ENCODE peak calls at places on chromosomes 11 and 22, in four cellular contexts. One of them, this sample, is unnamed.

GRCh38 chr11:9263840-9264380 is 1.2 kb downstream of the DENND5A start:
- DNase-seq in psoas muscle: no peak
- DNase-seq in mucosa of descending colon: no peak
- DNase-seq in stomach: no peak
- DNase-seq in this sample: no peak

GRCh38 chr11:69000391-69000790 is 12.7 kb downstream of the MRGPRF start:
- DNase-seq in psoas muscle: peak; percentile 23
- DNase-seq in mucosa of descending colon: no peak
- DNase-seq in stomach: no peak
- DNase-seq in this sample: no peak

GRCh38 chr11:39220069-39220468 is 2239.4 kb downstream of the LRRC4C start:
- DNase-seq in psoas muscle: no peak
- DNase-seq in mucosa of descending colon: no peak
- DNase-seq in stomach: no peak
- DNase-seq in this sample: no peak

GRCh38 chr11:72573380-72573949 is 100.8 kb downstream of the PDE2A start:
- DNase-seq in psoas muscle: no peak
- DNase-seq in mucosa of descending colon: no peak
- DNase-seq in stomach: no peak
- DNase-seq in this sample: peak; percentile 46

GRCh38 chr11:63683133-63683991 is 2.1 kb downstream of the RTN3 start:
- DNase-seq in psoas muscle: no peak
- DNase-seq in mucosa of descending colon: no peak
- DNase-seq in stomach: no peak
- DNase-seq in this sample: no peak

GRCh38 chr22:43554694-43555365 is 143.0 kb downstream of the MPPED1 start:
- DNase-seq in psoas muscle: no peak
- DNase-seq in mucosa of descending colon: peak; percentile 13
- DNase-seq in stomach: no peak
- DNase-seq in this sample: no peak

GRCh38 chr22:29004647-29005371 is 56.8 kb downstream of the C22orf31 start:
- DNase-seq in psoas muscle: peak; percentile 62
- DNase-seq in mucosa of descending colon: peak; percentile 74
- DNase-seq in stomach: peak; percentile 85
- DNase-seq in this sample: no peak

GRCh38 chr11:131195801-131196517 is 174.5 kb upstream of the NTM start:
- DNase-seq in psoas muscle: peak; percentile 55
- DNase-seq in mucosa of descending colon: no peak
- DNase-seq in stomach: peak; percentile 71
- DNase-seq in this sample: peak; percentile 42

GRCh38 chr22:27493797-27494196 is 307.8 kb downstream of the MN1 start:
- DNase-seq in psoas muscle: no peak
- DNase-seq in mucosa of descending colon: no peak
- DNase-seq in stomach: no peak
- DNase-seq in this sample: no peak

GRCh38 chr11:134752526-134752925 is 340.5 kb upstream of the B3GAT1 start:
- DNase-seq in psoas muscle: no peak
- DNase-seq in mucosa of descending colon: no peak
- DNase-seq in stomach: no peak
- DNase-seq in this sample: no peak

GRCh38 chr11:68750197-68750987 is 928 bp downstream of the TESMIN start:
- DNase-seq in psoas muscle: peak; percentile 57
- DNase-seq in mucosa of descending colon: peak; percentile 71
- DNase-seq in stomach: no peak
- DNase-seq in this sample: peak; percentile 7

GRCh38 chr11:33696931-33697638 is 3.5 kb downstream of the C11orf91 start:
- DNase-seq in psoas muscle: no peak
- DNase-seq in mucosa of descending colon: no peak
- DNase-seq in stomach: no peak
- DNase-seq in this sample: peak; percentile 70

GRCh38 chr11:85663781-85664560 is 958 bp downstream of the CREBZF start:
- DNase-seq in psoas muscle: peak; percentile 90
- DNase-seq in mucosa of descending colon: peak; percentile 92
- DNase-seq in stomach: peak; percentile 88
- DNase-seq in this sample: peak; percentile 66

GRCh38 chr11:86278226-86278625 is 23.8 kb upstream of the HIKESHI start:
- DNase-seq in psoas muscle: no peak
- DNase-seq in mucosa of descending colon: no peak
- DNase-seq in stomach: no peak
- DNase-seq in this sample: peak; percentile 35

GRCh38 chr11:32870676-32871075 is 21.9 kb upstream of the QSER1 start:
- DNase-seq in psoas muscle: no peak
- DNase-seq in mucosa of descending colon: no peak
- DNase-seq in stomach: no peak
- DNase-seq in this sample: peak; percentile 7

GRCh38 chr11:23398052-23398451 is 537.8 kb upstream of the CCDC179 start:
- DNase-seq in psoas muscle: no peak
- DNase-seq in mucosa of descending colon: no peak
- DNase-seq in stomach: no peak
- DNase-seq in this sample: no peak

GRCh38 chr22:37601540-37602442 is 6.8 kb upstream of the GGA1 start:
- DNase-seq in psoas muscle: no peak
- DNase-seq in mucosa of descending colon: no peak
- DNase-seq in stomach: peak; percentile 79
- DNase-seq in this sample: peak; percentile 85

GRCh38 chr22:40966683-40967082 is 15.5 kb downstream of the RBX1 start:
- DNase-seq in psoas muscle: no peak
- DNase-seq in mucosa of descending colon: no peak
- DNase-seq in stomach: no peak
- DNase-seq in this sample: no peak

GRCh38 chr11:57937431-57937830 is 86.2 kb upstream of the OR9Q1 start:
- DNase-seq in psoas muscle: no peak
- DNase-seq in mucosa of descending colon: no peak
- DNase-seq in stomach: no peak
- DNase-seq in this sample: no peak

DNA sequence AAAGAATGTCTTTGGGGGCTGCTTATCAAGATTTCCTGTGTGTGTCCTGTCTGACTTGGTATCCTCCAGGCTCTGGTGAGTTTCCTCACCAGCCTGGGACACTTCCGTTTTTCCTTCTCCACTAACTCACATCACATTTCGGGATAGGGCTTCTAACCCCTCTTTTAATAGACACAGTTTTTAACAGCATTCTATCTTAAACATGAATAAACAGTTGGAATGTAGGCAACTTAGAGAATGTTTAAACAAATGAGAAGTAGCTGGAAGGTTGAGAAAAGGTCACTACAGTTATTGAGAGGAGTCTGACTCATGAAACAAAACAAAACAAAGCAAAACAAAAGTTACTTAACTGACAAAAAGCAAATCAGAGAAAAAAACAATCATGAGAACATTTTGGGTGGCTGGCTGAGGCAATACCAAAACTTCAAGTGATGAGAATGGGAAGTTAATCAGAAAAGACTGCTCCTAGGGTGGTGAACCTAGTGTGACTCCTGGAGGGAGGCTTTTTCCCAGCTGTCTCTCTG is 64.7 kb upstream of the CTSC start:
- DNase-seq in psoas muscle: no peak
- DNase-seq in mucosa of descending colon: no peak
- DNase-seq in stomach: no peak
- DNase-seq in this sample: peak; percentile 88
- H3K4me3 ChIP-seq in psoas muscle: no peak overlapping the region
- H3K4me3 ChIP-seq in mucosa of descending colon: no peak overlapping the region
- H3K4me3 ChIP-seq in stomach: no peak overlapping the region
- H3K4me3 ChIP-seq in this sample: no peak overlapping the region

DNA sequence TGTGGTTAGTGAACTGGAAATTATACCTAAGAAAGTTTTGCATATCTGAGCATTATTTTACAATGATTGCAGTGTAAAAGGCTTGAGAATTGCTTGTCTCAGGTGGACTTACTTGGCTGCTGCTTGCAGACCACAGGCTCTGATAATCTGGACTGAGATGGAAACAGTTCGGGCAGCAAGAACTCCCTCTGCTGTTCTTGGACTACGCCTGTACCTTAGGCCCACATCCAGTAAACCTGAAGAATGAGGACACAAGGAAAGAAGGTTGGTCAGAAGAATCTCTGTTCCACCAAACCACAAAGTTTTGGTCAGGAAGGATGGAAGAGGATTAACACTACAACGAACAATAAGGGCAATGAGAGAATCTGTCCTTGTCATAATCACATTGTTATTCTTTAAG is 80.1 kb downstream of the C2CD3 start:
- DNase-seq in psoas muscle: no peak
- DNase-seq in mucosa of descending colon: no peak
- DNase-seq in stomach: no peak
- DNase-seq in this sample: peak; percentile 28
- TF ChIP-seq CTCF in psoas muscle: peak; percentile 46
- TF ChIP-seq CTCF in mucosa of descending colon: no peak
- TF ChIP-seq CTCF in stomach: no peak
- TF ChIP-seq CTCF in this sample: peak; percentile 43

DNA sequence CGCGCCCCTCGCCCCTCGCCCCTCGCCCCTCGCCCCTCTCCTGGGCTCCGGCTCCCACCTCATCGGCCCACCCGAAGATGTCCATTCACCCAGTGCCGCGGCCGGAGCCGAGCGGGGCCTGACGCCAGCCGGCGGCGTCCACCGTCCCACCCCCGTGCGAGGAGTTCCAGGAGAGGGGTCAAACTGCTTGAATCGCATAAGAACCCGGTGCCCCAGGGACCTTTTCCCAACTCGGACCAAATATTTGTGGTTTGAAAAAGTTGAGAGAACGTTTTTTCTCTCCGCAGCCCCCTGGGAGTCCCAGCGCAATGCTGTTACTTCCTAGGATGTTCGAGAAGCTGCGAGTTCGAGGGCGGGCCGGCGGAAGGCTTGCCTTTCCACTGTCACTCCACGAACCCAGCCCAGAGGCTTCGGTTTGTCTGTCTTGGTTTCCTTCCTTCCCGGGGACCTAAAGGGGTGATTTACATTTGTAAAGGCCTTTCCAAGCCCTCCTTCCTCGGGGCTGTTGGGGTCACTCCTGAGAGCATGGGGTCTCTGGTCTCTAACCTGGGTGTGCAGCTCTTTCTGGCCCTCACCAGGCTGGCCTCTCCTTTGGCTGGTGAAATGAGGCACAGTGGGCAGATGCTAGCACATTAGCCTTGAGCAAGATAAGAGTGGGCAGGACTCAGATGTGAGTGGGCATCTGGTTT is 38.0 kb downstream of the ETS1 start:
- DNase-seq in psoas muscle: peak; percentile 85
- DNase-seq in mucosa of descending colon: peak; percentile 64
- DNase-seq in stomach: no peak
- DNase-seq in this sample: no peak
- H3K4me3 ChIP-seq in psoas muscle: peak overlapping the region; percentile 69
- H3K4me3 ChIP-seq in mucosa of descending colon: no peak overlapping the region
- H3K4me3 ChIP-seq in stomach: peak overlapping the region; percentile 44
- H3K4me3 ChIP-seq in this sample: no peak overlapping the region

GRCh38 chr22:24108073-24108472 is 73.2 kb upstream of the SUSD2 start:
- DNase-seq in psoas muscle: no peak
- DNase-seq in mucosa of descending colon: no peak
- DNase-seq in stomach: no peak
- DNase-seq in this sample: no peak

GRCh38 chr22:24109649-24110048 is 71.6 kb upstream of the SUSD2 start:
- DNase-seq in psoas muscle: no peak
- DNase-seq in mucosa of descending colon: no peak
- DNase-seq in stomach: no peak
- DNase-seq in this sample: no peak

GRCh38 chr22:24106385-24107381 is 74.6 kb upstream of the SUSD2 start:
- DNase-seq in psoas muscle: no peak
- DNase-seq in mucosa of descending colon: no peak
- DNase-seq in stomach: no peak
- DNase-seq in this sample: no peak

GRCh38 chr22:24105661-24106060 is 75.6 kb upstream of the SUSD2 start:
- DNase-seq in psoas muscle: no peak
- DNase-seq in mucosa of descending colon: no peak
- DNase-seq in stomach: no peak
- DNase-seq in this sample: no peak

DNA sequence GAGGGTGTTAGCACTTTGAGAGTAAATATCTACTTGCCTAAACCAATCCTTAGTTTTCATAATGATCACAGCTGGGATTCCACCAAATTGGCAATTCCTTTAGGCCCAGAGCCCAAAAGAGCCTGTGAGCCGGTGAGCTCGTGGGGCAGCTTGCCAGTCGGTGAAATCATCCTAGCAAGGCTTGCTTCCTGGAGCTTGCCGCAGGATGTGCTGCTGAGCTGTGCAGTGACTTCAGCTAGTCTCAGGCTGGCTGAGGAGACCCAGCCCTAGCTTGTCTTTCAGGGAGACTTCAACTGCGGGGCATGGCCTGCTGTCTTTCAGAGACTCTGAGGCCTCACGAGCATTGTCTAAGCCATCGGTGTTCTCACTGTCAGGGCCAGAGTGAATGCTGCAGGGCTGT is 73.6 kb upstream of the SUSD2 start:
- DNase-seq in psoas muscle: peak; percentile 92
- DNase-seq in mucosa of descending colon: peak; percentile 72
- DNase-seq in stomach: peak; percentile 61
- DNase-seq in this sample: peak; percentile 59
- TF ChIP-seq CTCF in psoas muscle: peak; percentile 31
- TF ChIP-seq CTCF in mucosa of descending colon: no peak
- TF ChIP-seq CTCF in stomach: no peak
- TF ChIP-seq CTCF in this sample: peak; percentile 20

This sample was measured in epithelial cell of esophagus.